ENCODE peak calls at places on chromosome 7, in seven cellular contexts. B is esophagus squamous epithelium, V is SK-N-SH, T is HepG2, D is T-helper 17 cell, M is body of pancreas, U is aorta. S is an unnamed sample.

GRCh38 chr7:13414661-13415105 is 574.8 kb downstream of the ETV1 start:
- DNase-seq in D (no peak), U (no peak), V (no peak), B (no peak), T (no peak), M (peak; percentile 8), S (peak; percentile 91)

GRCh38 chr7:44637788-44638594 is 31.6 kb downstream of the OGDH start:
- DNase-seq in T (no peak), D (peak; percentile 57), V (no peak), U (no peak), M (no peak), B (no peak), S (no peak)

GRCh38 chr7:39271386-39271785 is 293.7 kb downstream of the POU6F2 start:
- DNase-seq in D (no peak), U (peak; percentile 89), V (peak; percentile 20), T (no peak), B (no peak), M (peak; percentile 79), S (no peak)

GRCh38 chr7:105493928-105494325 is 28.1 kb downstream of the PUS7 start:
- DNase-seq in T (no peak), B (no peak), V (no peak), U (no peak), D (no peak), M (peak; percentile 14), S (no peak)

GRCh38 chr7:130721486-130722277 is 12.3 kb downstream of the KLF14 start:
- DNase-seq in M (peak; percentile 84), D (no peak), T (peak; percentile 49), V (peak; percentile 80), B (no peak), U (peak; percentile 85), S (no peak)

GRCh38 chr7:44172803-44173424 is 16.3 kb downstream of the GCK start:
- DNase-seq in M (no peak), D (no peak), B (no peak), V (no peak), U (no peak), T (no peak), S (no peak)

GRCh38 chr7:121372376-121373024 is 23.6 kb downstream of the FAM3C start:
- DNase-seq in B (no peak), T (no peak), V (no peak), D (no peak), U (no peak), M (no peak), S (peak; percentile 67)

GRCh38 chr7:27133409-27134157 is 3.0 kb upstream of the HOXA4 start:
- DNase-seq in B (no peak), U (no peak), T (peak; percentile 94), V (no peak), M (no peak), D (no peak), S (no peak)

GRCh38 chr7:47503283-47503682 is 78.6 kb downstream of the TNS3 start:
- DNase-seq in V (no peak), T (no peak), D (no peak), U (no peak), B (no peak), M (no peak), S (no peak)

GRCh38 chr7:69457912-69458491 is 140.3 kb upstream of the AUTS2 start:
- DNase-seq in V (no peak), M (peak; percentile 35), B (no peak), T (no peak), D (no peak), U (no peak), S (no peak)

GRCh38 chr7:151442776-151443496 is 3.0 kb upstream of the CRYGN start:
- DNase-seq in U (no peak), M (no peak), D (no peak), T (no peak), B (no peak), V (no peak), S (no peak)

GRCh38 chr7:130207642-130208041 is at the start of gene SSMEM1:
- DNase-seq in M (no peak), T (no peak), D (no peak), B (no peak), V (no peak), U (no peak), S (no peak)

GRCh38 chr7:13282377-13282980 is 595.0 kb downstream of the ARL4A start:
- DNase-seq in B (no peak), M (no peak), V (peak; percentile 6), D (no peak), T (no peak), U (no peak), S (peak; percentile 82)

GRCh38 chr7:111076205-111076604 is 14.7 kb upstream of the LRRN3 start:
- DNase-seq in T (no peak), U (no peak), B (no peak), D (no peak), V (no peak), M (no peak), S (no peak)

GRCh38 chr7:32611201-32611691 is 116.0 kb downstream of the AVL9 start:
- DNase-seq in U (no peak), V (no peak), D (no peak), M (no peak), T (no peak), B (no peak), S (no peak)

GRCh38 chr7:145848691-145849090 is 267.9 kb upstream of the CNTNAP2 start:
- DNase-seq in U (no peak), T (no peak), D (no peak), V (peak; percentile 38), B (no peak), M (peak; percentile 13), S (peak; percentile 45)

GRCh38 chr7:94510582-94511456 is 1.2 kb downstream of the CASD1 start:
- DNase-seq in B (no peak), D (peak; percentile 13), U (peak; percentile 79), M (peak; percentile 71), V (peak; percentile 27), T (peak; percentile 31), S (peak; percentile 72)

GRCh38 chr7:17130281-17131059 is 168.0 kb upstream of the AHR start:
- DNase-seq in T (peak; percentile 98), D (no peak), U (no peak), B (no peak), V (no peak), M (peak; percentile 25), S (no peak)

DNA sequence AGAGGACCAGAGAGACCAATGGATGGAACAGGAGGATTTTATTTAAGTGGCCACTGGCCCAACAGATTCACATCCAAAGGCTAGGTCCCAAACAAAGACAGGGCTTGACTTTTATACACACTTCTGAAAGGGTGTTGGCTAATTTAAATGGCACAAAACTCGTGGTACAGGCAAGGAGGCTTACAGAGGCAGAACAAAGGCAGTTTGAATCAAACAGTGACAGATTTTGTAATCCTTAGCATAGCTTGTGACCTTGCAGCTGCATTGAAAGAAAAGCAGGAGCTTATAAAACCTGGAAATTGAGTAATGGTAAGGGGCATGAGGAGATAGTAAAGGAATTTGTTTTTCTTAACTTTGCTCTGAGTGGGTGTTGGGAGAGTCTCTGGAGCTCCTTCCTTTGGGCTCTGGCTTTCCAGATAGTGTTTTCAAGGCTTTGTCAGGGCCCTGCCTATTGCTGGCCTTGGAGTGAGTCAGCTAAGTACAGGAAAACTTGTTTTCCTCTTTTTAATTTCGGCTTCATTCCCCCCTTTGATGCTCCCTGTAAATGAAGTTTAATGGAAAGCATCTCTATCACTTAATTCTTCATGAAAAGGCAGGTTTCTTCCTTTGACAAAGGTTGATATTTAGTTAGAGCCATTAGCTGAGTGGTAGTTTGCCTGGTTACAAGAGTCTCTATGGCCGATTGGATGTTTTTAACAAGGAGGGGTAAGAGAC is 96.9 kb downstream of the TRIM24 start:
- DNase-seq in U (no peak), D (no peak), T (no peak), M (no peak), V (no peak), B (no peak), S (no peak)
- H3K9me3 ChIP-seq in U (peaks cover 22% of the 10 kb centered on the region), D (peaks cover 22% of the 10 kb centered on the region), T (peaks cover 12% of the 10 kb centered on the region), M (peaks cover 44% of the 10 kb centered on the region), V (peaks cover 39% of the 10 kb centered on the region), B (peaks cover 37% of the 10 kb centered on the region), S (peaks cover 34% of the 10 kb centered on the region)

DNA sequence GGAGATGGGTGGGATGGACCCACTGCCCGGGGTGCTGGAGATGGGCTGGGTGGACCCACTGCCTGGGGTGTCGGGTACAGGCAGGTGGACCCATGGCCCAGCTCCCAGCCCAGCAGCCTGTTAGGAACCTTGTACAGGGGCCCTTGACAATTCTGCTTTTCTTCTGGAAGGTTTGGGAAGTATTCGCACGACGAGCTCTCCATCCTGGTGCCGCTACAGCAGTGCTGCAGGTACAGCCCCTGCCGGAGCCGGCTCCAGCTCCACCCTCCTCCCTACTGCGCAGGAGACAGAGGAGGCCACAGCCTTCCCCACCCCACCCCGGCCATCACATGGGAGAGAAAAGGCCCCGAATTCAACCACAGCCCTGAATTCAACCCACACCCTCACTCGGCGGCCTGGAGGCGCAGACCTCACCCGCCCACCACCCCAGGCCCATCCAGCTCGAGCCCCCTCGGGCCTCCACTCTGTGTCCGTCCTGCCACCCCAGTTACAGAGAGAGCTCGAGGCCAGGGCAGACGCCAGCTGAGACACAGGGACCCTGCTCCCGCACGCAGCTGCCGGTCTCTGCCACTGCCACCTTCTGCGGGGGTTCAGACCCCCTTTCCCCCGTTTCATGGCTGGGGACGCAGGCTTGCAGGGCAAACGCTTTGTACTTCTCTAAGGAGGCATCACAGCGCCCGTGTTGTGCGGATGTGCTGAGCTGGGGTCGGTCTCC is 31.3 kb upstream of the FOXL3 start:
- DNase-seq in D (no peak), T (no peak), U (peak; percentile 73), B (no peak), M (no peak), V (no peak), S (no peak)
- H3K9me3 ChIP-seq in D (no peaks in the 10 kb centered on the region), T (peaks cover 28% of the 10 kb centered on the region), U (no peaks in the 10 kb centered on the region), B (peaks cover 13% of the 10 kb centered on the region), M (no peaks in the 10 kb centered on the region), V (peaks cover 6% of the 10 kb centered on the region), S (peaks cover 31% of the 10 kb centered on the region)

GRCh38 chr7:158322616-158323530 is 264.8 kb downstream of the PTPRN2 start:
- DNase-seq in M (no peak), D (no peak), V (peak; percentile 17), U (no peak), T (no peak), B (no peak), S (no peak)
- H3K9me3 ChIP-seq in M (no peaks in the 10 kb centered on the region), D (no peaks in the 10 kb centered on the region), V (peaks cover 7% of the 10 kb centered on the region), U (no peaks in the 10 kb centered on the region), T (no peaks in the 10 kb centered on the region), B (no peaks in the 10 kb centered on the region), S (peaks cover 10% of the 10 kb centered on the region)

GRCh38 chr7:29375641-29376562 is 181.3 kb downstream of the CHN2 start:
- DNase-seq in V (no peak), M (peak; percentile 83), U (no peak), D (no peak), T (peak; percentile 71), B (no peak), S (no peak)

GRCh38 chr7:29379551-29379950 is 184.1 kb upstream of the PRR15 start:
- DNase-seq in T (no peak), V (no peak), U (no peak), M (no peak), B (no peak), D (no peak), S (no peak)

GRCh38 chr7:29381206-29382094 is 182.2 kb upstream of the PRR15 start:
- DNase-seq in D (no peak), T (no peak), U (no peak), M (no peak), V (no peak), B (no peak), S (no peak)

GRCh38 chr7:29372351-29372931 is 177.9 kb downstream of the CHN2 start:
- DNase-seq in T (no peak), D (no peak), V (no peak), U (no peak), M (no peak), B (no peak), S (no peak)

DNA sequence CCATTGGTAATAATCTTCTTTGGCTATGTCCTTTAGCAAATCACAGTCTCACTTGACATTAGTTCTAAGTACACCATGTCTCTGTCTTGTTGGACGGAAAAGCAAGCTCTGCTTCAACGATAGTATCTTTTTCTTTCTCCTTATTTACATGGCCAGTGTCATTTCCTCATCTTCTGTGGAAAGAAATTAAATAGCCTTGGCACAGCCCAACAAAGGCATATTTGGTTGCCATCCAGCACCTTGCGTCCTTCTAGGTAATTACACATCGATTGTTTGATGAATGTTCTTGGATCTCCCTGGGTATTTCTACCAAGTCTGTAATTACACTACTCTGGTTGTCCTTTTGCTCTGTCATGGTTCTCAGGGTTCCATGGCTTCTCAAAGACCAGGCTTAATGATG is 183.1 kb downstream of the CHN2 start:
- DNase-seq in U (no peak), B (no peak), T (no peak), M (peak; percentile 44), V (no peak), D (no peak), S (no peak)
- H3K9me3 ChIP-seq in U (no peaks in the 10 kb centered on the region), B (no peaks in the 10 kb centered on the region), T (no peaks in the 10 kb centered on the region), M (no peaks in the 10 kb centered on the region), V (no peaks in the 10 kb centered on the region), D (no peaks in the 10 kb centered on the region), S (no peaks in the 10 kb centered on the region)